ENCODE peak calls at places on chromosomes 2 and 18, in ten cellular contexts. One of them, this sample, is unnamed.

GRCh38 chr2:177989029-177989885 is 83.3 kb downstream of the PDE11A start:
- DNase-seq in IMR-90: peak; percentile 68
- DNase-seq in astrocyte: peak; percentile 93
- DNase-seq in adrenal gland: no peak
- DNase-seq in cardiac muscle cell: no peak
- DNase-seq in fibroblast of lung: no peak
- DNase-seq in AG10803: peak; percentile 88
- DNase-seq in GM23338: no peak
- DNase-seq in PC-9: no peak
- DNase-seq in transverse colon: no peak
- DNase-seq in this sample: no peak

GRCh38 chr2:130846686-130847375 is 10.1 kb downstream of the ARHGEF4 start:
- DNase-seq in transverse colon: no peak
- DNase-seq in IMR-90: peak; percentile 88
- DNase-seq in cardiac muscle cell: no peak
- DNase-seq in AG10803: no peak
- DNase-seq in astrocyte: peak; percentile 79
- DNase-seq in GM23338: no peak
- DNase-seq in PC-9: no peak
- DNase-seq in adrenal gland: no peak
- DNase-seq in fibroblast of lung: peak; percentile 31
- DNase-seq in this sample: no peak

GRCh38 chr2:32342811-32343210 is 14.0 kb upstream of the BIRC6 start:
- DNase-seq in adrenal gland: peak; percentile 42
- DNase-seq in fibroblast of lung: no peak
- DNase-seq in AG10803: no peak
- DNase-seq in GM23338: no peak
- DNase-seq in cardiac muscle cell: peak; percentile 66
- DNase-seq in astrocyte: no peak
- DNase-seq in IMR-90: no peak
- DNase-seq in PC-9: no peak
- DNase-seq in transverse colon: no peak
- DNase-seq in this sample: no peak

GRCh38 chr2:217875138-217875537 is 127.7 kb downstream of the TNS1 start:
- DNase-seq in transverse colon: no peak
- DNase-seq in fibroblast of lung: no peak
- DNase-seq in PC-9: no peak
- DNase-seq in IMR-90: no peak
- DNase-seq in adrenal gland: no peak
- DNase-seq in GM23338: no peak
- DNase-seq in AG10803: peak; percentile 35
- DNase-seq in astrocyte: no peak
- DNase-seq in cardiac muscle cell: peak; percentile 26
- DNase-seq in this sample: no peak

GRCh38 chr18:76467371-76468190 is 27.5 kb downstream of the ZNF516 start:
- DNase-seq in astrocyte: no peak
- DNase-seq in transverse colon: no peak
- DNase-seq in GM23338: no peak
- DNase-seq in PC-9: no peak
- DNase-seq in AG10803: no peak
- DNase-seq in cardiac muscle cell: peak; percentile 70
- DNase-seq in fibroblast of lung: no peak
- DNase-seq in adrenal gland: peak; percentile 78
- DNase-seq in IMR-90: peak; percentile 40
- DNase-seq in this sample: no peak

GRCh38 chr2:196234672-196235071 is 63.3 kb upstream of the STK17B start:
- DNase-seq in astrocyte: peak; percentile 91
- DNase-seq in AG10803: peak; percentile 84
- DNase-seq in GM23338: no peak
- DNase-seq in cardiac muscle cell: peak; percentile 84
- DNase-seq in PC-9: peak; percentile 38
- DNase-seq in transverse colon: no peak
- DNase-seq in fibroblast of lung: peak; percentile 56
- DNase-seq in IMR-90: peak; percentile 76
- DNase-seq in adrenal gland: no peak
- DNase-seq in this sample: no peak

GRCh38 chr2:149422337-149422990 is 92.1 kb downstream of the LYPD6 start:
- DNase-seq in fibroblast of lung: peak; percentile 40
- DNase-seq in transverse colon: no peak
- DNase-seq in GM23338: no peak
- DNase-seq in AG10803: peak; percentile 76
- DNase-seq in cardiac muscle cell: peak; percentile 31
- DNase-seq in astrocyte: peak; percentile 74
- DNase-seq in IMR-90: peak; percentile 27
- DNase-seq in PC-9: peak; percentile 87
- DNase-seq in adrenal gland: no peak
- DNase-seq in this sample: no peak

GRCh38 chr2:12428786-12429185 is 287.9 kb upstream of the TRIB2 start:
- DNase-seq in GM23338: peak; percentile 4
- DNase-seq in fibroblast of lung: peak; percentile 88
- DNase-seq in astrocyte: no peak
- DNase-seq in adrenal gland: no peak
- DNase-seq in cardiac muscle cell: no peak
- DNase-seq in PC-9: no peak
- DNase-seq in AG10803: no peak
- DNase-seq in transverse colon: no peak
- DNase-seq in IMR-90: peak; percentile 68
- DNase-seq in this sample: no peak

GRCh38 chr2:43126817-43127207 is 99.6 kb downstream of the ZFP36L2 start:
- DNase-seq in GM23338: no peak
- DNase-seq in fibroblast of lung: no peak
- DNase-seq in cardiac muscle cell: no peak
- DNase-seq in AG10803: no peak
- DNase-seq in PC-9: no peak
- DNase-seq in adrenal gland: no peak
- DNase-seq in IMR-90: no peak
- DNase-seq in astrocyte: no peak
- DNase-seq in transverse colon: no peak
- DNase-seq in this sample: no peak

GRCh38 chr2:43127941-43128561 is 98.4 kb downstream of the ZFP36L2 start:
- DNase-seq in cardiac muscle cell: no peak
- DNase-seq in GM23338: no peak
- DNase-seq in IMR-90: no peak
- DNase-seq in PC-9: no peak
- DNase-seq in astrocyte: no peak
- DNase-seq in adrenal gland: no peak
- DNase-seq in transverse colon: no peak
- DNase-seq in AG10803: no peak
- DNase-seq in fibroblast of lung: no peak
- DNase-seq in this sample: no peak

GRCh38 chr2:43125090-43125998 is 101.1 kb downstream of the ZFP36L2 start:
- DNase-seq in adrenal gland: no peak
- DNase-seq in AG10803: no peak
- DNase-seq in astrocyte: no peak
- DNase-seq in GM23338: no peak
- DNase-seq in transverse colon: no peak
- DNase-seq in IMR-90: no peak
- DNase-seq in cardiac muscle cell: no peak
- DNase-seq in PC-9: no peak
- DNase-seq in fibroblast of lung: no peak
- DNase-seq in this sample: no peak

GRCh38 chr2:43129254-43129653 is 97.2 kb downstream of the ZFP36L2 start:
- DNase-seq in transverse colon: no peak
- DNase-seq in adrenal gland: no peak
- DNase-seq in astrocyte: no peak
- DNase-seq in cardiac muscle cell: no peak
- DNase-seq in IMR-90: no peak
- DNase-seq in AG10803: no peak
- DNase-seq in GM23338: no peak
- DNase-seq in fibroblast of lung: no peak
- DNase-seq in PC-9: no peak
- DNase-seq in this sample: no peak

DNA sequence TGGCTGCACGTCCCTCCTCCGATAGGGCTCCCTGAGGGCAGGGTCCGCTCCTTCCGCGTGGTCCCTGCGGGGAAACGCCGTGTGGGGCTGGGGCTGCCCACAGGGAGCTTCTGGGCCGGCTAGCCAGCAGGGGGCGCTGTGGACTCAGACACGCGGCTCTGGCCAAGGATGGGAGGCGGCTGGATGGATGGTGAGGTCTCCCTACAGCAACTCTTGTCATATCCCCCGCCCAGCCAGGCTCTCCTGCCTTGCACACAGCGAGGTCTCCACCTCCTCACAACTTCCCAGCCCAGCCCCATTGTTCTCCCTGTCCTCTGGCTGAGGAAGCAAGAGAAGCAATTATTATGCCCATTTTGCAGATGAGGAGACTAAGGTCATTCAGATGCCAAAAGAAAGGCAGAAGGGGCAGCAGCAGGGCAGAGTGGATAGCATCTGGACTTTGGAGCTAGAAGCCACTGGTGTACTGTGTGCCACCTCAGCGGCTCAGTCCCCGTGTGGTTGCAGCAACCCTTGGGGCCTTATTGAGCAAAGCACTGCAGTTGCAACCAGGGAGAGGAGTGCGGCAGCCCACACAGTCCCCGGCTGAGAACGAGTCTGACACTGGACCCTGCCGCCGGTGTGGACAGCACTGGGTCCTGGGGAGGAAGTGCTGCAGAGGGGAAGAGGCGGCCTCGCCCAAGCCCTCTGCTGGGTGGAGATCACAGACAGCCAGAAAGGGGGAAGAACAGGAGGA is 99.0 kb downstream of the ZFP36L2 start:
- DNase-seq in fibroblast of lung: peak; percentile 39
- DNase-seq in adrenal gland: peak; percentile 73
- DNase-seq in AG10803: peak; percentile 22
- DNase-seq in GM23338: peak; percentile 93
- DNase-seq in transverse colon: peak; percentile 84
- DNase-seq in IMR-90: no peak
- DNase-seq in cardiac muscle cell: peak; percentile 70
- DNase-seq in astrocyte: no peak
- DNase-seq in PC-9: no peak
- DNase-seq in this sample: no peak
- H3K4me3 ChIP-seq in fibroblast of lung: no peak overlapping the region
- H3K4me3 ChIP-seq in adrenal gland: no peak overlapping the region
- H3K4me3 ChIP-seq in AG10803: no peak overlapping the region
- H3K4me3 ChIP-seq in GM23338: no peak overlapping the region
- H3K4me3 ChIP-seq in transverse colon: no peak overlapping the region
- H3K4me3 ChIP-seq in IMR-90: no peak overlapping the region
- H3K4me3 ChIP-seq in cardiac muscle cell: no peak overlapping the region
- H3K4me3 ChIP-seq in astrocyte: no peak overlapping the region
- H3K4me3 ChIP-seq in PC-9: no peak overlapping the region
- H3K4me3 ChIP-seq in this sample: no peak overlapping the region

GRCh38 chr18:31102020-31102684 is at the start of gene DSC2:
- DNase-seq in cardiac muscle cell: no peak
- DNase-seq in adrenal gland: peak; percentile 16
- DNase-seq in GM23338: peak; percentile 72
- DNase-seq in transverse colon: peak; percentile 86
- DNase-seq in AG10803: no peak
- DNase-seq in PC-9: peak; percentile 52
- DNase-seq in IMR-90: no peak
- DNase-seq in astrocyte: no peak
- DNase-seq in fibroblast of lung: no peak
- DNase-seq in this sample: no peak

GRCh38 chr18:31102941-31103340 is 720 bp upstream of the DSC2 start:
- DNase-seq in adrenal gland: no peak
- DNase-seq in AG10803: no peak
- DNase-seq in fibroblast of lung: no peak
- DNase-seq in transverse colon: no peak
- DNase-seq in cardiac muscle cell: no peak
- DNase-seq in IMR-90: no peak
- DNase-seq in GM23338: no peak
- DNase-seq in astrocyte: no peak
- DNase-seq in PC-9: no peak
- DNase-seq in this sample: no peak

GRCh38 chr18:31099490-31100230 is 2.6 kb downstream of the DSC2 start:
- DNase-seq in astrocyte: no peak
- DNase-seq in PC-9: no peak
- DNase-seq in transverse colon: peak; percentile 22
- DNase-seq in fibroblast of lung: no peak
- DNase-seq in cardiac muscle cell: no peak
- DNase-seq in IMR-90: no peak
- DNase-seq in adrenal gland: no peak
- DNase-seq in AG10803: no peak
- DNase-seq in GM23338: no peak
- DNase-seq in this sample: no peak

GRCh38 chr18:31100598-31101147 is 1.5 kb downstream of the DSC2 start:
- DNase-seq in GM23338: peak; percentile 88
- DNase-seq in astrocyte: no peak
- DNase-seq in cardiac muscle cell: peak; percentile 4
- DNase-seq in PC-9: no peak
- DNase-seq in fibroblast of lung: no peak
- DNase-seq in transverse colon: peak; percentile 56
- DNase-seq in AG10803: no peak
- DNase-seq in IMR-90: no peak
- DNase-seq in adrenal gland: no peak
- DNase-seq in this sample: no peak

GRCh38 chr18:31101148-31102019 is 837 bp downstream of the DSC2 start:
- DNase-seq in AG10803: no peak
- DNase-seq in transverse colon: peak; percentile 73
- DNase-seq in cardiac muscle cell: peak; percentile 50
- DNase-seq in fibroblast of lung: peak; percentile 3
- DNase-seq in adrenal gland: peak; percentile 74
- DNase-seq in IMR-90: no peak
- DNase-seq in PC-9: no peak
- DNase-seq in astrocyte: no peak
- DNase-seq in GM23338: peak; percentile 82
- DNase-seq in this sample: no peak
- TF ChIP-seq CTCF in AG10803: no peak
- TF ChIP-seq CTCF in transverse colon: no peak
- TF ChIP-seq CTCF in cardiac muscle cell: no peak
- TF ChIP-seq CTCF in fibroblast of lung: no peak
- TF ChIP-seq CTCF in adrenal gland: no peak
- TF ChIP-seq CTCF in IMR-90: no peak
- TF ChIP-seq CTCF in PC-9: no peak
- TF ChIP-seq CTCF in astrocyte: no peak
- TF ChIP-seq CTCF in GM23338: peak; percentile 23
- TF ChIP-seq CTCF in this sample: no peak

GRCh38 chr2:240725266-240726060 is 33.8 kb downstream of the AQP12A start:
- DNase-seq in cardiac muscle cell: no peak
- DNase-seq in fibroblast of lung: no peak
- DNase-seq in transverse colon: no peak
- DNase-seq in PC-9: no peak
- DNase-seq in astrocyte: no peak
- DNase-seq in AG10803: no peak
- DNase-seq in GM23338: no peak
- DNase-seq in IMR-90: no peak
- DNase-seq in adrenal gland: no peak
- DNase-seq in this sample: no peak
- H3K4me3 ChIP-seq in cardiac muscle cell: no peak overlapping the region
- H3K4me3 ChIP-seq in fibroblast of lung: no peak overlapping the region
- H3K4me3 ChIP-seq in transverse colon: no peak overlapping the region
- H3K4me3 ChIP-seq in PC-9: no peak overlapping the region
- H3K4me3 ChIP-seq in astrocyte: no peak overlapping the region
- H3K4me3 ChIP-seq in AG10803: no peak overlapping the region
- H3K4me3 ChIP-seq in GM23338: no peak overlapping the region
- H3K4me3 ChIP-seq in IMR-90: no peak overlapping the region
- H3K4me3 ChIP-seq in adrenal gland: no peak overlapping the region
- H3K4me3 ChIP-seq in this sample: no peak overlapping the region

GRCh38 chr2:232886176-232886575 is 16.1 kb downstream of the SNORC start:
- DNase-seq in PC-9: no peak
- DNase-seq in cardiac muscle cell: no peak
- DNase-seq in AG10803: no peak
- DNase-seq in adrenal gland: no peak
- DNase-seq in GM23338: no peak
- DNase-seq in transverse colon: no peak
- DNase-seq in fibroblast of lung: no peak
- DNase-seq in IMR-90: no peak
- DNase-seq in astrocyte: no peak
- DNase-seq in this sample: no peak

GRCh38 chr2:232888099-232888836 is 18.2 kb downstream of the SNORC start:
- DNase-seq in adrenal gland: no peak
- DNase-seq in IMR-90: no peak
- DNase-seq in cardiac muscle cell: no peak
- DNase-seq in astrocyte: no peak
- DNase-seq in fibroblast of lung: no peak
- DNase-seq in PC-9: no peak
- DNase-seq in GM23338: no peak
- DNase-seq in AG10803: no peak
- DNase-seq in transverse colon: no peak
- DNase-seq in this sample: no peak

GRCh38 chr2:232888839-232889529 is 18.9 kb downstream of the SNORC start:
- DNase-seq in GM23338: no peak
- DNase-seq in AG10803: no peak
- DNase-seq in fibroblast of lung: no peak
- DNase-seq in transverse colon: no peak
- DNase-seq in adrenal gland: no peak
- DNase-seq in cardiac muscle cell: no peak
- DNase-seq in PC-9: no peak
- DNase-seq in astrocyte: no peak
- DNase-seq in IMR-90: no peak
- DNase-seq in this sample: no peak

GRCh38 chr2:232886632-232887031 is 16.6 kb downstream of the SNORC start:
- DNase-seq in AG10803: no peak
- DNase-seq in fibroblast of lung: no peak
- DNase-seq in PC-9: no peak
- DNase-seq in adrenal gland: no peak
- DNase-seq in cardiac muscle cell: no peak
- DNase-seq in astrocyte: no peak
- DNase-seq in transverse colon: no peak
- DNase-seq in GM23338: no peak
- DNase-seq in IMR-90: no peak
- DNase-seq in this sample: no peak

GRCh38 chr2:232887171-232887850 is 17.2 kb downstream of the SNORC start:
- DNase-seq in IMR-90: no peak
- DNase-seq in AG10803: no peak
- DNase-seq in cardiac muscle cell: peak; percentile 16
- DNase-seq in fibroblast of lung: no peak
- DNase-seq in transverse colon: no peak
- DNase-seq in astrocyte: no peak
- DNase-seq in GM23338: peak; percentile 51
- DNase-seq in adrenal gland: no peak
- DNase-seq in PC-9: no peak
- DNase-seq in this sample: no peak
- TF ChIP-seq CTCF in IMR-90: peak; percentile 14
- TF ChIP-seq CTCF in AG10803: peak; percentile 21
- TF ChIP-seq CTCF in cardiac muscle cell: peak; percentile 15
- TF ChIP-seq CTCF in fibroblast of lung: peak; percentile 7
- TF ChIP-seq CTCF in transverse colon: no peak
- TF ChIP-seq CTCF in astrocyte: no peak
- TF ChIP-seq CTCF in GM23338: peak; percentile 34
- TF ChIP-seq CTCF in adrenal gland: no peak
- TF ChIP-seq CTCF in PC-9: no peak
- TF ChIP-seq CTCF in this sample: peak; percentile 6